ENCODE peak calls at places on chromosomes 4 and X, in six cellular contexts. I is astrocyte of the hippocampus, Y is heart right ventricle, F is left ventricle myocardium inferior, Q is EH, C is AG08396. H is an unnamed sample.

GRCh38 chr4:113455081-113455480 is 306.5 kb downstream of the CAMK2D start:
- DNase-seq in Q (no peak), Y (no peak), C (no peak), F (no peak), I (no peak), H (no peak)

GRCh38 chr4:24561438-24562139 is 22.8 kb downstream of the DHX15 start:
- DNase-seq in C (no peak), F (no peak), Y (no peak), Q (no peak), I (no peak), H (no peak)

GRCh38 chr4:99400831-99401230 is 34.3 kb downstream of the ADH7 start:
- DNase-seq in Q (no peak), C (no peak), F (no peak), I (no peak), Y (no peak), H (no peak)

GRCh38 chr4:93132631-93133030 is 695.9 kb upstream of the ATOH1 start:
- DNase-seq in I (no peak), C (no peak), Q (no peak), Y (no peak), F (no peak), H (no peak)

GRCh38 chrX:131081772-131082755 is 23.9 kb downstream of the ARHGAP36 start:
- DNase-seq in I (no peak), C (no peak), Y (no peak), Q (no peak), F (no peak), H (no peak)

GRCh38 chr4:42280327-42281095 is 116.8 kb upstream of the SHISA3 start:
- DNase-seq in C (peak; percentile 43), F (no peak), Y (no peak), Q (peak; percentile 20), I (peak; percentile 28), H (peak; percentile 20)

GRCh38 chrX:31333181-31333831 is 261.5 kb upstream of the FTHL17 start:
- DNase-seq in C (peak; percentile 17), F (no peak), Y (no peak), Q (peak; percentile 91), I (peak; percentile 62), H (peak; percentile 85)

GRCh38 chrX:129642641-129643040 is 12.1 kb downstream of the APLN start:
- DNase-seq in C (no peak), Y (peak; percentile 28), F (no peak), Q (no peak), I (peak; percentile 17), H (no peak)

GRCh38 chr4:174317531-174317930 is 33.8 kb downstream of the CEP44 start:
- DNase-seq in Q (peak; percentile 24), Y (no peak), F (no peak), C (no peak), I (no peak), H (peak; percentile 26)

GRCh38 chr4:53461244-53461643 is 83.8 kb downstream of the FIP1L1 start:
- DNase-seq in F (no peak), I (no peak), Y (no peak), C (no peak), Q (peak; percentile 35), H (peak; percentile 56)

GRCh38 chr4:69239777-69240176 is 25.2 kb upstream of the UGT2B11 start:
- DNase-seq in F (no peak), I (no peak), Y (no peak), C (no peak), Q (no peak), H (no peak)

GRCh38 chr4:677431-678293 is 3.3 kb downstream of the MYL5 start:
- DNase-seq in Y (no peak), C (no peak), F (no peak), I (no peak), Q (no peak), H (no peak)

GRCh38 chr4:111979921-111980320 is 165.3 kb upstream of the FAM241A start:
- DNase-seq in I (no peak), F (no peak), Y (no peak), C (no peak), Q (no peak), H (no peak)

GRCh38 chr4:173661001-173661400 is 131.0 kb upstream of the HAND2 start:
- DNase-seq in C (no peak), Y (no peak), I (no peak), Q (no peak), F (no peak), H (no peak)

GRCh38 chrX:42934020-42934701 is 156.2 kb upstream of the PPP1R2C start:
- DNase-seq in C (no peak), Y (no peak), I (peak; percentile 4), F (no peak), Q (no peak), H (peak; percentile 51)

GRCh38 chrX:46791927-46792825 is 33.3 kb upstream of the SLC9A7 start:
- DNase-seq in F (no peak), I (peak; percentile 83), Q (peak; percentile 93), Y (no peak), C (peak; percentile 55), H (peak; percentile 92)

GRCh38 chr4:47852121-47852520 is 14.3 kb upstream of the CORIN start:
- DNase-seq in F (no peak), Q (peak; percentile 86), I (peak; percentile 71), C (peak; percentile 25), Y (no peak), H (peak; percentile 95)

GRCh38 chr4:38529189-38530115 is 134.5 kb upstream of the KLF3 start:
- DNase-seq in Y (no peak), I (no peak), F (peak; percentile 20), Q (no peak), C (no peak), H (no peak)

GRCh38 chr4:127965803-127966175 is 583 bp downstream of the ABHD18 start:
- DNase-seq in C (peak; percentile 8), F (peak; percentile 32), I (peak; percentile 54), Y (peak; percentile 19), Q (peak; percentile 43), H (peak; percentile 22)

GRCh38 chr4:155371432-155372043 is 5.2 kb downstream of the MAP9 start:
- DNase-seq in F (no peak), Y (no peak), C (no peak), I (peak; percentile 39), Q (peak; percentile 39), H (peak; percentile 12)

GRCh38 chr4:163540977-163541376 is 46.5 kb downstream of the TMA16 start:
- DNase-seq in C (peak; percentile 76), F (no peak), Q (peak; percentile 94), I (peak; percentile 85), Y (no peak), H (peak; percentile 92)

GRCh38 chrX:12614266-12614665 is 176.9 kb upstream of the PRPS2 start:
- DNase-seq in Q (no peak), Y (no peak), F (no peak), I (no peak), C (no peak), H (no peak)

GRCh38 chr4:85039526-85039925 is 73.0 kb upstream of the WDFY3 start:
- DNase-seq in Y (no peak), Q (peak; percentile 23), I (no peak), F (no peak), C (peak; percentile 11), H (peak; percentile 76)

GRCh38 chr4:153099391-153100140 is 104.7 kb upstream of the TRIM2 start:
- DNase-seq in C (no peak), I (no peak), Q (no peak), F (no peak), Y (no peak), H (no peak)